ENCODE peak calls at places on chromosome 12, in six cellular contexts. W is DMS 273 treated with DMSO at 0.1 percent for 48 hours; X is GM12865; F is activated naive CD4-positive, alpha-beta T cell treated with Interleukin-2 at 50 U/mL for 16 hours; Y is NCI-H69; Z is A549. R is an unnamed sample.

GRCh38 chr12:46825526-46826414 is at the start of gene SLC38A4:
- DNase-seq in W (no peak), F (no peak), X (no peak), Y (peak), Z (no peak), R (no peak)

GRCh38 chr12:88993655-88994054 is 358.6 kb downstream of the DUSP6 start:
- DNase-seq in X (peak), F (no peak), Z (peak), Y (peak), W (no peak), R (no peak)

GRCh38 chr12:82833461-82833860 is 146.8 kb downstream of the TMTC2 start:
- DNase-seq in F (no peak), Z (no peak), X (no peak), Y (no peak), W (no peak), R (no peak)

GRCh38 chr12:89208661-89209096 is 143.6 kb downstream of the DUSP6 start:
- DNase-seq in X (no peak), Y (no peak), W (no peak), Z (no peak), F (no peak), R (no peak)

GRCh38 chr12:24948816-24949722 is at the start of gene BCAT1:
- DNase-seq in Y (peak), Z (peak), F (peak), W (peak), X (peak), R (no peak)

GRCh38 chr12:93081810-93082165 is 152.7 kb upstream of the EEA1 start:
- DNase-seq in Y (no peak), W (no peak), F (no peak), X (no peak), Z (no peak), R (no peak)

GRCh38 chr12:10241781-10242180 is 29.1 kb downstream of the GABARAPL1 start:
- DNase-seq in X (no peak), Y (no peak), W (no peak), Z (no peak), F (no peak), R (no peak)

GRCh38 chr12:113149361-113150150 is at the start of gene CFAP73:
- DNase-seq in X (no peak), Z (peak), Y (peak), W (peak), F (no peak), R (no peak)

GRCh38 chr12:120321382-120322202 is 6.0 kb downstream of the PLA2G1B start:
- DNase-seq in X (no peak), Y (peak), Z (no peak), F (no peak), W (no peak), R (no peak)

GRCh38 chr12:90896164-90896563 is 58.8 kb downstream of the CCER1 start:
- DNase-seq in W (no peak), X (no peak), Z (no peak), F (no peak), Y (no peak), R (no peak)

R was measured in central memory CD4-positive, alpha-beta T cell.